ENCODE peak calls at places on chromosomes 5 and 9, in four cellular contexts. U, T, Y and Z are unnamed samples.

GRCh38 chr5:38404667-38405276 is 146.4 kb downstream of the EGFLAM start:
- DNase-seq in U (no peak), T (no peak), Y (no peak), Z (peak; percentile 69)

GRCh38 chr5:4855048-4855447 is 285.1 kb upstream of the ADAMTS16 start:
- DNase-seq in U (no peak), T (no peak), Y (no peak), Z (no peak)

GRCh38 chr5:6837095-6837494 is 123.9 kb downstream of the TENT4A start:
- DNase-seq in U (no peak), T (no peak), Y (no peak), Z (no peak)

GRCh38 chr5:60490597-60491166 is 209.3 kb downstream of the DEPDC1B start:
- DNase-seq in U (no peak), T (no peak), Y (no peak), Z (no peak)

GRCh38 chr9:126885089-126885753 is 24.8 kb downstream of the ZBTB34 start:
- DNase-seq in U (no peak), T (no peak), Y (no peak), Z (no peak)

GRCh38 chr9:104386425-104387069 is 117.5 kb upstream of the OR13F1 start:
- DNase-seq in U (no peak), T (peak; percentile 17), Y (no peak), Z (no peak)

GRCh38 chr9:27836661-27837401 is 263.6 kb upstream of the C9orf72 start:
- DNase-seq in U (no peak), T (no peak), Y (no peak), Z (no peak)

GRCh38 chr5:133427121-133427777 is 185.1 kb downstream of the FSTL4 start:
- DNase-seq in U (no peak), T (peak; percentile 18), Y (no peak), Z (no peak)

GRCh38 chr5:167057665-167058064 is 1233.8 kb upstream of the WWC1 start:
- DNase-seq in U (no peak), T (no peak), Y (no peak), Z (no peak)

GRCh38 chr5:100788417-100788816 is 114.7 kb downstream of the ST8SIA4 start:
- DNase-seq in U (no peak), T (no peak), Y (no peak), Z (no peak)

GRCh38 chr9:126097679-126098078 is 228.9 kb upstream of the MVB12B start:
- DNase-seq in U (no peak), T (no peak), Y (no peak), Z (no peak)

GRCh38 chr9:125768803-125769202 is 21.6 kb downstream of the PBX3 start:
- DNase-seq in U (no peak), T (no peak), Y (no peak), Z (no peak)

GRCh38 chr5:911601-912000 is 18.9 kb downstream of the TRIP13 start:
- DNase-seq in U (no peak), T (peak; percentile 88), Y (no peak), Z (no peak)

GRCh38 chr9:98148486-98148885 is 29.5 kb upstream of the TRIM14 start:
- DNase-seq in U (no peak), T (no peak), Y (no peak), Z (no peak)

GRCh38 chr9:4119778-4120554 is 179.9 kb downstream of the GLIS3 start:
- DNase-seq in U (no peak), T (no peak), Y (no peak), Z (no peak)

GRCh38 chr5:107538331-107539162 is 132.2 kb downstream of the EFNA5 start:
- DNase-seq in U (no peak), T (no peak), Y (no peak), Z (no peak)

GRCh38 chr5:17216176-17216973 is 1.1 kb upstream of the BASP1 start:
- DNase-seq in U (peak; percentile 80), T (peak; percentile 79), Y (peak; percentile 81), Z (peak; percentile 84)

GRCh38 chr9:77384406-77384805 is 207.1 kb downstream of the VPS13A start:
- DNase-seq in U (no peak), T (no peak), Y (no peak), Z (no peak)

GRCh38 chr5:150175536-150175935 is 9.0 kb downstream of the CDX1 start:
- DNase-seq in U (no peak), T (no peak), Y (no peak), Z (peak; percentile 82)

GRCh38 chr5:135222171-135222681 is 176.8 kb downstream of the MACROH2A1 start:
- DNase-seq in U (no peak), T (no peak), Y (no peak), Z (no peak)

GRCh38 chr5:5419291-5420210 is 2.9 kb upstream of the ICE1 start:
- DNase-seq in U (no peak), T (peak; percentile 96), Y (no peak), Z (peak; percentile 46)

GRCh38 chr5:90949469-90950358 is 391.1 kb downstream of the ADGRV1 start:
- DNase-seq in U (no peak), T (no peak), Y (no peak), Z (no peak)

GRCh38 chr5:73999306-73999705 is 373.3 kb downstream of the ARHGEF28 start:
- DNase-seq in U (no peak), T (no peak), Y (no peak), Z (no peak)

GRCh38 chr5:168946363-168946762 is 354.6 kb downstream of the SLIT3 start:
- DNase-seq in U (no peak), T (peak; percentile 2), Y (peak; percentile 22), Z (peak; percentile 71)

GRCh38 chr5:123776761-123777160 is 264.8 kb downstream of the CSNK1G3 start:
- DNase-seq in U (no peak), T (peak; percentile 85), Y (no peak), Z (no peak)

GRCh38 chr5:38636626-38637025 is 80.2 kb upstream of the LIFR start:
- DNase-seq in U (peak; percentile 78), T (no peak), Y (no peak), Z (no peak)

GRCh38 chr9:16090907-16091629 is 538.2 kb downstream of the CCDC171 start:
- DNase-seq in U (no peak), T (no peak), Y (no peak), Z (no peak)

GRCh38 chr5:13859285-13859684 is 85.2 kb downstream of the DNAH5 start:
- DNase-seq in U (no peak), T (no peak), Y (no peak), Z (no peak)

GRCh38 chr5:538801-539468 is 14.7 kb upstream of the SLC9A3 start:
- DNase-seq in U (no peak), T (no peak), Y (no peak), Z (no peak)

GRCh38 chr5:149851211-149851610 is 93.4 kb downstream of the PDE6A start:
- DNase-seq in U (no peak), T (no peak), Y (no peak), Z (peak; percentile 19)

GRCh38 chr5:1464511-1464910 is 19.3 kb upstream of the SLC6A3 start:
- DNase-seq in U (no peak), T (no peak), Y (no peak), Z (no peak)

GRCh38 chr9:94603259-94603776 is 9.7 kb upstream of the FBP2 start:
- DNase-seq in U (peak; percentile 76), T (peak; percentile 68), Y (peak; percentile 84), Z (peak; percentile 91)

GRCh38 chr9:120755827-120756434 is 37.3 kb downstream of the FBXW2 start:
- DNase-seq in U (peak; percentile 49), T (peak; percentile 55), Y (peak; percentile 79), Z (peak; percentile 50)

GRCh38 chr5:52989781-52990530 is 804 bp downstream of the ITGA2 start:
- DNase-seq in U (peak; percentile 56), T (peak; percentile 47), Y (peak; percentile 2), Z (peak; percentile 58)

GRCh38 chr5:74296685-74297084 is 343.8 kb downstream of the ENC1 start:
- DNase-seq in U (no peak), T (peak; percentile 71), Y (no peak), Z (no peak)

GRCh38 chr5:170216262-170216864 is 16.4 kb upstream of the C5orf58 start:
- DNase-seq in U (no peak), T (peak; percentile 68), Y (peak; percentile 28), Z (no peak)

GRCh38 chr5:65727491-65728156 is 5.6 kb downstream of the NLN start:
- DNase-seq in U (no peak), T (no peak), Y (no peak), Z (no peak)

GRCh38 chr9:31612336-31613030 is 772.0 kb upstream of the ACO1 start:
- DNase-seq in U (no peak), T (peak; percentile 27), Y (no peak), Z (no peak)

GRCh38 chr5:24188196-24188595 is 456.6 kb downstream of the CDH10 start:
- DNase-seq in U (no peak), T (no peak), Y (no peak), Z (no peak)

GRCh38 chr5:180611140-180611850 is 20.0 kb upstream of the SCGB3A1 start:
- DNase-seq in U (no peak), T (no peak), Y (no peak), Z (peak; percentile 75)
- TF ChIP-seq CTCF in U (no peak), T (no peak), Y (no peak), Z (peak; percentile 30)

GRCh38 chr5:3597727-3598082 is 2.1 kb downstream of the IRX1 start:
- DNase-seq in U (no peak), T (no peak), Y (no peak), Z (no peak)
- TF ChIP-seq CTCF in U (no peak), T (no peak), Y (no peak), Z (no peak)

DNA sequence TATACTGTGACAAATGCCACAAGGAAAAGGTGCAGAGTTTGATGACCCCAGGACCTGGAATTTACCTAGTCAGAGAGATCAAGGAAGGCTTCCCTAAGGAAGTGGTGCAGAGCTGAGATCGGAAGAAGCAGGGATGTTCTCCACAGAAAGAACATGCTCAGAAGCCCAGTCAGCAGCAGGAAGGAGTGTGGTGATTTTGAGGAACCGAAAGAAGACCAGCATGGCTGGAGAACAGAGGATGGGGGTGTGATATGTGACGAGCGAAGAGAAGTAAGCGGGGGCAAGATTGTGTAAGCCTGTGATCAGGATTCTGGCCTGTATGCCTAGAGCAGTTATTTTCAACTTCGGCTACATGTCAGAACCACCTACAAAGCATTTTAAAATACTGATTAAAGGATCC is 18.7 kb upstream of the PIK3R1 start:
- DNase-seq in U (peak; percentile 54), T (no peak), Y (no peak), Z (no peak)
- TF ChIP-seq CTCF in U (no peak), T (no peak), Y (no peak), Z (no peak)

DNA sequence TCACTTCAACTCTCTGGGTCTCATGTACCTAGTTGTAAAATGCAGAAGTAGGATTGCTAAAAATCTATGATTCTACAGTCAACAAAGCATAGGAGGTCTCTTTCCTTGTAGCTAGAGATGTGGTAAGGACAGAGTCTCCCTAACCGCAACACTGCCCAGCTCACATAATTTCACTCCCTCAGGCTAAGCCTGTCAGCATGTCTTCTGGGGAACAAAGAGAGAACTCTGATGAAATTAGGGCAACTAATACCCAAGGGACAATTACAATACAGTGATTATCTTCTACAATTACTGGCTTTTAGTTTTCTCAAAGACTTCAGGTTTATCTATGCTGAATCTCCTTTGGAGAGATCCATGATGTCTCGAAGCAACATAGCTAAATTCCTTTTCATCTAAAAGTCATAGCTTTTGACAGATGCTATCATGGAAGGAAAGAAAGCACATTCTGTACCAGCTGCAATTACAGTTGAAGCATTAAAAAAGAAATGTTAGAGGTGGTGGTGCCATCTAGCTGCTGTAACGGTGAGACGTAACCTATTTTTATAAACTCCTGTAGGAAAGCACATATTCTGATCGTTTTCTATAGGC is 141.1 kb upstream of the TARS1 start:
- DNase-seq in U (no peak), T (peak; percentile 63), Y (no peak), Z (no peak)
- TF ChIP-seq CTCF in U (no peak), T (peak; percentile 61), Y (peak; percentile 57), Z (peak; percentile 53)